ENCODE peak calls at places on chromosome 7, in six cellular contexts. X is upper lobe of left lung, M is IMR-90, J is PC-3, F is right atrium auricular region, E is colonic mucosa. B is an unnamed sample.

GRCh38 chr7:4784799-4785198 is 9.4 kb downstream of the AP5Z1 start:
- DNase-seq in X (peak; percentile 68), M (no peak), J (no peak), F (no peak), E (no peak), B (no peak)

GRCh38 chr7:109844362-109844761 is 1246.6 kb upstream of the LRRN3 start:
- DNase-seq in X (no peak), M (peak; percentile 14), J (peak; percentile 42), F (no peak), E (no peak), B (peak; percentile 9)

GRCh38 chr7:17939670-17940301 is 508 bp downstream of the SNX13 start:
- DNase-seq in X (peak; percentile 69), M (peak; percentile 23), J (peak; percentile 38), F (no peak), E (peak; percentile 70), B (peak; percentile 5)

GRCh38 chr7:21941570-21942224 is 4.0 kb downstream of the CDCA7L start:
- DNase-seq in X (no peak), M (peak; percentile 43), J (peak; percentile 42), F (no peak), E (no peak), B (no peak)

GRCh38 chr7:144468990-144469732 is 65.7 kb upstream of the NOBOX start:
- DNase-seq in X (no peak), M (no peak), J (no peak), F (no peak), E (no peak), B (peak; percentile 27)

GRCh38 chr7:32676249-32676941 is 181.1 kb downstream of the AVL9 start:
- DNase-seq in X (no peak), M (no peak), J (no peak), F (no peak), E (no peak), B (no peak)

GRCh38 chr7:123241809-123242208 is 42.0 kb upstream of the SLC13A1 start:
- DNase-seq in X (no peak), M (no peak), J (no peak), F (no peak), E (no peak), B (no peak)

GRCh38 chr7:123494193-123494796 is 40.1 kb downstream of the IQUB start:
- DNase-seq in X (no peak), M (peak; percentile 27), J (peak; percentile 70), F (no peak), E (peak; percentile 31), B (peak; percentile 29)

GRCh38 chr7:139358541-139359365 is 941 bp upstream of the LUC7L2 start:
- DNase-seq in X (peak; percentile 58), M (peak; percentile 33), J (peak; percentile 35), F (no peak), E (no peak), B (no peak)

GRCh38 chr7:5773661-5774086 is 7.8 kb downstream of the RNF216 start:
- DNase-seq in X (no peak), M (peak; percentile 89), J (peak; percentile 83), F (peak; percentile 63), E (no peak), B (peak; percentile 90)

GRCh38 chr7:73963252-73963822 is 64.6 kb upstream of the ELN start:
- DNase-seq in X (no peak), M (no peak), J (no peak), F (no peak), E (no peak), B (no peak)

GRCh38 chr7:46226860-46227259 is 305.8 kb upstream of the IGFBP3 start:
- DNase-seq in X (no peak), M (peak; percentile 40), J (peak; percentile 41), F (no peak), E (no peak), B (peak; percentile 33)

GRCh38 chr7:65411249-65411648 is 37.6 kb downstream of the ZNF92 start:
- DNase-seq in X (no peak), M (no peak), J (no peak), F (no peak), E (no peak), B (no peak)

GRCh38 chr7:35257251-35258124 is 3.6 kb upstream of the TBX20 start:
- DNase-seq in X (peak; percentile 72), M (no peak), J (no peak), F (no peak), E (no peak), B (no peak)

GRCh38 chr7:37050801-37051200 is 326.5 kb upstream of the AOAH start:
- DNase-seq in X (no peak), M (no peak), J (no peak), F (no peak), E (no peak), B (no peak)

GRCh38 chr7:8261711-8262695 is at the start of gene ICA1:
- DNase-seq in X (peak; percentile 93), M (no peak), J (peak; percentile 67), F (no peak), E (peak; percentile 86), B (peak; percentile 10)
- H3K27ac ChIP-seq in X (peak within 1 kb of the TSS; percentile 95), M (no peak within 1 kb of the TSS), J (peak within 1 kb of the TSS; percentile 27), F (peak within 1 kb of the TSS; percentile 96), E (peak within 1 kb of the TSS; percentile 85), B (no peak within 1 kb of the TSS)

GRCh38 chr7:152313879-152314604 is 121.8 kb downstream of the KMT2C start:
- DNase-seq in X (no peak), M (peak; percentile 79), J (peak; percentile 79), F (no peak), E (no peak), B (peak; percentile 84)
- H3K36me3 ChIP-seq in X (peaks cover 12% of the 10 kb centered on the region), M (peaks cover 12% of the 10 kb centered on the region), J (peaks cover 4% of the 10 kb centered on the region), F (peaks cover 9% of the 10 kb centered on the region), E (no peaks in the 10 kb centered on the region), B (peaks cover 9% of the 10 kb centered on the region)

DNA sequence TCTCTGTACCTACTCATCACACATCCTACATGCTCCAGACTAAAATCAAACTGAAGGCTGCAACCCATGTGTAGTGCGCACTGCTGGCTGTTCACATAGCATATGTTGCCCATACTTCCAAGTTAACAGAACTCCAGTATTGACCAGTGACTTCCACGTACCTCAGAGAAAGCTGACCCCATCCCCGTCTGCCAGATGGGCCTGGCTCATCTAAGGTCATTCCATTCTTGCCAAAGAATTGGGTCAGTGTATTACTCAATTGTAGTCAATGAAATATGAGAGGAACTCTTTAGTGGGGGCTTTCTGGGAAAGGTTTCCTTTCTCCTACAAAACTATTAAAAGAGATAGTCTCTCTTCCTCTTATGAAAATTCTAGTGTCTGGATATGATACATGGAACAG is 238.7 kb downstream of the COBL start:
- DNase-seq in X (no peak), M (no peak), J (no peak), F (no peak), E (no peak), B (no peak)
- H3K27me3 ChIP-seq in X (no peaks in the 10 kb centered on the region), M (peaks cover 17% of the 10 kb centered on the region), J (no peaks in the 10 kb centered on the region), F (no peaks in the 10 kb centered on the region), E (no peaks in the 10 kb centered on the region), B (peaks cover 2% of the 10 kb centered on the region)

GRCh38 chr7:945147-945555 is 9.3 kb downstream of the ADAP1 start:
- DNase-seq in X (peak; percentile 77), M (no peak), J (no peak), F (no peak), E (no peak), B (no peak)
- H3K27ac ChIP-seq in X (peak overlapping the region; percentile 65), M (no peak overlapping the region), J (peak overlapping the region; percentile 71), F (no peak overlapping the region), E (peak overlapping the region; percentile 94), B (no peak overlapping the region)

GRCh38 chr7:2947381-2947780 is 96.3 kb downstream of the CARD11 start:
- DNase-seq in X (no peak), M (no peak), J (no peak), F (no peak), E (no peak), B (no peak)
- H3K36me3 ChIP-seq in X (no peaks in the 10 kb centered on the region), M (no peaks in the 10 kb centered on the region), J (no peaks in the 10 kb centered on the region), F (no peaks in the 10 kb centered on the region), E (no peaks in the 10 kb centered on the region), B (no peaks in the 10 kb centered on the region)

GRCh38 chr7:29146888-29147609 is 712 bp upstream of the CPVL start:
- DNase-seq in X (no peak), M (no peak), J (peak; percentile 66), F (no peak), E (peak; percentile 32), B (no peak)
- H3K27me3 ChIP-seq in X (no peaks in the 10 kb centered on the region), M (peaks cover 22% of the 10 kb centered on the region), J (no peaks in the 10 kb centered on the region), F (no peaks in the 10 kb centered on the region), E (no peaks in the 10 kb centered on the region), B (peaks cover 25% of the 10 kb centered on the region)

DNA sequence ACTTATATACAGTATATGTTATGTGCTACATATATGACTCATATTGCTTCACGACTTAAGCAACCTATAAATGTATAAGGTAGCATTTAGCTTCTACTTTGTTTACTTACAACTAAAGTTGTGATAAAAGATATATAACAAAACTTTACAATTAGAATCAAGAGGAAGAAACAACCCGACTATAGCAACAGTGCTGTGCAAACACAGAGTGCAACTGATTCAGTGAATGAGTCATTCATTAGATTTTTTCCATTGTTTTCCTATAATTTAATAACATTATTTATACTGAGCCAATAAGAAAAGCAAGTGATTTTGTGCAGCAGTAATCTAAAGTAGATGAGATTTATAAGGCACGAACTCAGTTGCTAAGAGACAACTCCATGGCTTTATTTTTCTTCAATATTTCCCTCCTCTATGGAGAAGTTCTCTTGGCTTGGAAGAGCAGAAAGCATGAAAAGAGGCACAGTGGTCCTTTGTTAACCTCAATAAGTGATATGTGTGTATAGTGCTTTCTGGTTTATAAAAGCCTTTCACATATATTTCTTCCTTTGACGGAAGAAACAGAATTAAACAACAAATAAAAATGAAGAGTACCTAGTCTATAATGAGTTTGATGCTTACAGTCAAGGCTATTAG is 19.8 kb downstream of the CEP41 start:
- DNase-seq in X (no peak), M (peak; percentile 28), J (peak; percentile 64), F (no peak), E (no peak), B (no peak)
- H3K27ac ChIP-seq in X (no peak overlapping the region), M (no peak overlapping the region), J (peak overlapping the region; percentile 63), F (no peak overlapping the region), E (no peak overlapping the region), B (peak overlapping the region; percentile 20)

GRCh38 chr7:106256137-106256536 is 28.6 kb downstream of the NAMPT start:
- DNase-seq in X (no peak), M (no peak), J (no peak), F (no peak), E (no peak), B (no peak)
- H3K36me3 ChIP-seq in X (peaks cover 75% of the 10 kb centered on the region), M (peaks cover 45% of the 10 kb centered on the region), J (peaks cover 52% of the 10 kb centered on the region), F (peaks cover 95% of the 10 kb centered on the region), E (peaks cover 23% of the 10 kb centered on the region), B (peaks cover 19% of the 10 kb centered on the region)